ENCODE peak calls at places on chromosomes 13 and 19, in six cellular contexts. E is colonic mucosa; U is psoas muscle; D is left ventricle myocardium inferior; Y is CD8-positive, alpha-beta memory T cell; W is left lung. S is an unnamed sample.

GRCh38 chr19:36420961-36421748 is 2.7 kb upstream of the ZFP82 start:
- DNase-seq in E (peak; percentile 16), U (no peak), D (peak; percentile 23), Y (no peak), W (no peak), S (no peak)

GRCh38 chr13:95300625-95301134 is 571 bp downstream of the ABCC4 start:
- DNase-seq in E (peak; percentile 61), U (peak; percentile 66), D (peak; percentile 64), Y (peak; percentile 37), W (peak; percentile 64), S (peak; percentile 70)

GRCh38 chr13:41040584-41041334 is 20.6 kb upstream of the WBP4 start:
- DNase-seq in E (no peak), U (no peak), D (no peak), Y (no peak), W (no peak), S (no peak)

GRCh38 chr13:110559429-110559943 is 2.0 kb downstream of the RAB20 start:
- DNase-seq in E (peak; percentile 76), U (no peak), D (peak; percentile 57), Y (no peak), W (peak; percentile 86), S (no peak)

GRCh38 chr13:79522583-79522982 is 41.6 kb downstream of the NDFIP2 start:
- DNase-seq in E (no peak), U (no peak), D (no peak), Y (no peak), W (no peak), S (no peak)

GRCh38 chr13:82791035-82791434 is 1091.2 kb downstream of the SLITRK1 start:
- DNase-seq in E (no peak), U (no peak), D (no peak), Y (no peak), W (no peak), S (no peak)

GRCh38 chr19:52248256-52248655 is 21.1 kb upstream of the ZNF766 start:
- DNase-seq in E (peak; percentile 62), U (peak; percentile 79), D (peak; percentile 43), Y (peak; percentile 50), W (no peak), S (peak; percentile 21)

GRCh38 chr19:16435238-16435911 is 36.4 kb downstream of the EPS15L1 start:
- DNase-seq in E (peak; percentile 37), U (peak; percentile 80), D (peak; percentile 40), Y (no peak), W (peak; percentile 48), S (no peak)

GRCh38 chr19:3019211-3019854 is 9.7 kb downstream of the TLE2 start:
- DNase-seq in E (no peak), U (no peak), D (no peak), Y (no peak), W (no peak), S (no peak)

GRCh38 chr19:5828661-5829566 is 10.6 kb downstream of the FUT6 start:
- DNase-seq in E (no peak), U (no peak), D (peak; percentile 40), Y (peak; percentile 17), W (no peak), S (no peak)

GRCh38 chr19:28349604-28350003 is 863.3 kb downstream of the UQCRFS1 start:
- DNase-seq in E (no peak), U (no peak), D (no peak), Y (no peak), W (no peak), S (no peak)

DNA sequence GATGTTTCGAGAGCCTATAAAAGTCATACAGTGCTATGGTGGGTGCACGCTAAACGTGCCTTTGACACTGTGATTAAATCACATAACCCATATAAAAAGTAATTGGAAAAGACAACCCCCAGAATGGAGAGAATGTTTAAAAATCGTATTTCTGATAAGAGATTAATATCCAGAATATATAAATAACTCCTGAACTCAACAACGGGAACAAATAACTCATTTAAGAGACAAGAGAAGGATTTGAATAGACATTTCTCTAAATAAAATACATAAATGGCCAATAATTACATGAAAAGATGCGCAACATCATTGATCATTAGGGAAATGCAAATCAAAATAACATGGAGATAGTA is 37.0 kb upstream of the IGFL4 start:
- DNase-seq in E (no peak), U (no peak), D (no peak), Y (no peak), W (no peak), S (no peak)
- H3K4me3 ChIP-seq in E (no peak overlapping the region), U (no peak overlapping the region), D (peak overlapping the region; percentile 30), Y (no peak overlapping the region), W (no peak overlapping the region), S (no peak overlapping the region)

DNA sequence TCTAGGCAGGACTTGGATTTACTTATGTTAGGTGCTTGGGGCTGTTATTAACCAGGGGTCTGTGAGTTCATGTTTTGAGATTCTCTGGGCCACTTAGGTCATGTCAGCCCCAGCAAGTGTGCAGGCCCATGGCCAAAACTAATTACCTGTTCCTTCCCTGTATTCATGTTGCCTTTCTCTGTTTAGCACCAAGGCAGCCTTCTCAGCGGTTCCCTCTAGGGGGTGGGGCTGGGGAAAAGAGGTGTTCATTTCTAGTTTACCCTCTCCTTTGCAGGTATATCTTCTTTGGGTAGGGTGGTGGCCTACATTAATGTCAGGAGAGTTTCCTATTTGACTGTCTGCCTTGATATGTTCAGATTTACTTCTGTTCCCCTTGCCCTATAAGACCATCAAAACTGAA is 61.7 kb downstream of the PDS5B start:
- DNase-seq in E (no peak), U (no peak), D (no peak), Y (no peak), W (no peak), S (no peak)
- H3K4me1 ChIP-seq in E (no peaks in the 10 kb centered on the region), U (peaks cover 19% of the 10 kb centered on the region), D (peaks cover 36% of the 10 kb centered on the region), Y (no peaks in the 10 kb centered on the region), W (peaks cover 24% of the 10 kb centered on the region), S (no peaks in the 10 kb centered on the region)

GRCh38 chr19:39830406-39830805 is 3.6 kb downstream of the DYRK1B start:
- DNase-seq in E (no peak), U (no peak), D (no peak), Y (no peak), W (no peak), S (no peak)
- H3K36me3 ChIP-seq in E (peaks cover 6% of the 10 kb centered on the region), U (peaks cover 75% of the 10 kb centered on the region), D (peaks cover 73% of the 10 kb centered on the region), Y (peaks cover 21% of the 10 kb centered on the region), W (no peaks in the 10 kb centered on the region), S (peaks cover 75% of the 10 kb centered on the region)

DNA sequence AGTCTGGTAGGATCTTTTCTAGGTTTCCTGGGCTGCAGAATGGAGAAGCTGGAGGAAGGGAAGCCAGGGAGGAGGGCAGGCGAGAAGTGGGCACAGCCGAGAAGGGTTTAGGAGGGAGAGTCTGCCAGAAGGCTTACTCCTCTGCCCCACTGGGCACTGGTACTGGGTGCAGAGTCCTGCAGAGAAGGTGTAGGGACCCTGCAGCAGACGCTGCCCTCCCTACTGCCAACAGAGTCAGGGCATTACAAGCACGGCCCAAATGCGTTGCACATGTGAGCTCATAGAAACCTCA is 726 bp upstream of the PEPD start:
- DNase-seq in E (no peak), U (no peak), D (no peak), Y (no peak), W (no peak), S (no peak)
- H3K4me3 ChIP-seq in E (no peak overlapping the region), U (peak overlapping the region; percentile 88), D (peak overlapping the region; percentile 97), Y (peak overlapping the region; percentile 86), W (peak overlapping the region; percentile 95), S (peak overlapping the region; percentile 89)

GRCh38 chr13:43990021-43990420 is 110.3 kb downstream of the LACC1 start:
- DNase-seq in E (no peak), U (no peak), D (no peak), Y (no peak), W (no peak), S (no peak)
- H3K4me1 ChIP-seq in E (no peaks in the 10 kb centered on the region), U (no peaks in the 10 kb centered on the region), D (peaks cover 43% of the 10 kb centered on the region), Y (no peaks in the 10 kb centered on the region), W (no peaks in the 10 kb centered on the region), S (peaks cover 21% of the 10 kb centered on the region)

DNA sequence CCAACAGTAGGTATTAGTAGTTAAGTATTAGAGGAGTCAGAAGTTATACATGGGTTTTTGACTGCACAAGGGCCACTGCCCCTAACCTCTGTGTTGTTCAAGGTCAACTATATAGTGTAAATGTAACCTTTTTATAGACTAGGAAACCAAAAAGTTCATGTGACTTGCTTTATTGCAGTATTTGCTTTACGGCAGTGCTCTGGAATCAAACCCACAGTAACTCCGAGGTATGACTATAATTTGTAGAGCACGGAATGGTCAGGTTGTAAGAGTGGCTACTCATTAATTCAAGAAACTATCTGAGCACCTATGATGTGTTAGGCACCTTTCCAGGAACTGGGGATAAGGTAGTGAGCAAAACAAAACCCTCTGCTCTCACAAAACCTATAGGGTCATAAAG is 22.3 kb downstream of the SUPT20H start:
- DNase-seq in E (no peak), U (no peak), D (no peak), Y (no peak), W (no peak), S (no peak)
- H3K36me3 ChIP-seq in E (peaks cover 12% of the 10 kb centered on the region), U (peaks cover 99% of the 10 kb centered on the region), D (peaks cover 94% of the 10 kb centered on the region), Y (peaks cover 46% of the 10 kb centered on the region), W (no peaks in the 10 kb centered on the region), S (peaks cover 66% of the 10 kb centered on the region)

GRCh38 chr13:77810891-77811290 is 107.7 kb downstream of the EDNRB start:
- DNase-seq in E (no peak), U (no peak), D (no peak), Y (no peak), W (no peak), S (no peak)
- H3K4me3 ChIP-seq in E (no peak overlapping the region), U (no peak overlapping the region), D (no peak overlapping the region), Y (no peak overlapping the region), W (no peak overlapping the region), S (no peak overlapping the region)

GRCh38 chr13:50127017-50127725 is 111.9 kb downstream of the KCNRG start:
- DNase-seq in E (peak; percentile 52), U (peak; percentile 71), D (peak; percentile 58), Y (peak; percentile 50), W (peak; percentile 70), S (no peak)
- H3K4me1 ChIP-seq in E (peaks cover 29% of the 10 kb centered on the region), U (peaks cover 26% of the 10 kb centered on the region), D (peaks cover 71% of the 10 kb centered on the region), Y (peaks cover 71% of the 10 kb centered on the region), W (peaks cover 67% of the 10 kb centered on the region), S (peaks cover 20% of the 10 kb centered on the region)

DNA sequence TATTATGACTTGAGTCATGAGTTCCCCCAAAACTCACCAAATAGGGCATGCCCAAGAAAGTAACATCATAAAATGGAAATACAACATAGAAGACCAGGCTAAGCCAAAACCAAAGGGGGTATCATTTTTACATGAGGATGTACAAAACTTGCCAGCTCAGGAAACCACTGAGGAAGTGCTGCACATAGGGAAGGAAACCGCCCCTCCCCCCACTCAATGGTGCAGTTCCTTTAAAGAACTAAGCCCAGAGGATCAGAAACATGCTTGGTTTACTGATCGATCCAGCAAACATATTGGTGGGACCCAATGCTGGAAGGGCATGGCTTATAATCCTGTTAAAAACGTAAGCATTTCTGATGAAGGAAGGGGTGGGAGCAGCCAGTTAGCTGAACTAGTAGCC is 4.2 kb upstream of the ZNF486 start:
- DNase-seq in E (no peak), U (no peak), D (no peak), Y (peak; percentile 19), W (no peak), S (no peak)
- H3K36me3 ChIP-seq in E (no peaks in the 10 kb centered on the region), U (no peaks in the 10 kb centered on the region), D (no peaks in the 10 kb centered on the region), Y (no peaks in the 10 kb centered on the region), W (no peaks in the 10 kb centered on the region), S (no peaks in the 10 kb centered on the region)

GRCh38 chr13:30303269-30303668 is 4.1 kb downstream of the KATNAL1 start:
- DNase-seq in E (no peak), U (no peak), D (no peak), Y (no peak), W (no peak), S (no peak)
- H3K4me3 ChIP-seq in E (no peak overlapping the region), U (no peak overlapping the region), D (no peak overlapping the region), Y (no peak overlapping the region), W (no peak overlapping the region), S (no peak overlapping the region)

S was measured in HAP-1.